ENCODE peak calls at places on chromosome 7, in four cellular contexts. X is HCT116, L is H1, F is HepG2. Y is an unnamed sample.

GRCh38 chr7:70645876-70646336 is 486.0 kb upstream of the GALNT17 start:
- DNase-seq in X (no peak), L (no peak), F (no peak), Y (no peak)

GRCh38 chr7:128114806-128115205 is 83.6 kb upstream of the LRRC4 start:
- DNase-seq in X (no peak), L (no peak), F (no peak), Y (no peak)

GRCh38 chr7:111729483-111729882 is 167.2 kb upstream of the IMMP2L start:
- DNase-seq in X (no peak), L (no peak), F (no peak), Y (no peak)

GRCh38 chr7:134819401-134819800 is 40.0 kb downstream of the CALD1 start:
- DNase-seq in X (no peak), L (no peak), F (no peak), Y (no peak)

GRCh38 chr7:20185988-20186387 is 31.2 kb downstream of the MACC1 start:
- DNase-seq in X (no peak), L (no peak), F (no peak), Y (no peak)

GRCh38 chr7:38306136-38306535 is 32.7 kb upstream of the TARP start:
- DNase-seq in X (no peak), L (no peak), F (no peak), Y (no peak)

GRCh38 chr7:133290041-133290440 is 37.2 kb downstream of the EXOC4 start:
- DNase-seq in X (no peak), L (no peak), F (no peak), Y (no peak)

GRCh38 chr7:131106681-131107342 is 220.9 kb upstream of the MKLN1 start:
- DNase-seq in X (no peak), L (no peak), F (no peak), Y (peak; percentile 72)

GRCh38 chr7:28298870-28299484 is 113.3 kb upstream of the CREB5 start:
- DNase-seq in X (peak; percentile 48), L (peak; percentile 29), F (peak; percentile 29), Y (peak; percentile 15)

GRCh38 chr7:138345567-138345966 is 114.5 kb upstream of the TRIM24 start:
- DNase-seq in X (no peak), L (no peak), F (no peak), Y (no peak)

GRCh38 chr7:12705878-12706277 is 18.4 kb downstream of the ARL4A start:
- DNase-seq in X (no peak), L (no peak), F (no peak), Y (no peak)

GRCh38 chr7:83936056-83936703 is 258.4 kb downstream of the SEMA3A start:
- DNase-seq in X (peak; percentile 69), L (peak; percentile 47), F (peak; percentile 48), Y (peak; percentile 31)

GRCh38 chr7:3579638-3580219 is 278.7 kb downstream of the SDK1 start:
- DNase-seq in X (no peak), L (no peak), F (no peak), Y (no peak)

GRCh38 chr7:115649429-115649828 is 381.1 kb downstream of the TFEC start:
- DNase-seq in X (no peak), L (no peak), F (no peak), Y (no peak)

GRCh38 chr7:36278767-36279171 is 110.9 kb upstream of the ANLN start:
- DNase-seq in X (no peak), L (no peak), F (no peak), Y (no peak)

GRCh38 chr7:76356823-76357222 is 2.0 kb downstream of the YWHAG start:
- DNase-seq in X (no peak), L (no peak), F (no peak), Y (no peak)

GRCh38 chr7:69429817-69430501 is 168.3 kb upstream of the AUTS2 start:
- DNase-seq in X (no peak), L (no peak), F (no peak), Y (no peak)

GRCh38 chr7:151403764-151404163 is 6.1 kb downstream of the WDR86 start:
- DNase-seq in X (peak; percentile 24), L (no peak), F (no peak), Y (no peak)

GRCh38 chr7:135618510-135618909 is 43.8 kb upstream of the STMP1 start:
- DNase-seq in X (no peak), L (no peak), F (no peak), Y (no peak)

GRCh38 chr7:104487642-104488041 is 159.2 kb downstream of the LHFPL3 start:
- DNase-seq in X (no peak), L (no peak), F (no peak), Y (no peak)

GRCh38 chr7:167087-167855 is 25.1 kb upstream of the FAM20C start:
- DNase-seq in X (no peak), L (no peak), F (no peak), Y (no peak)

GRCh38 chr7:41147651-41148360 is 555.1 kb downstream of the INHBA start:
- DNase-seq in X (no peak), L (no peak), F (no peak), Y (no peak)
- TF ChIP-seq FOSL1 in X (no peak), L (no peak), F (no peak), Y (no peak)

GRCh38 chr7:143305423-143306070 is 10.4 kb upstream of the CLCN1 start:
- DNase-seq in X (peak; percentile 44), L (no peak), F (peak; percentile 44), Y (peak; percentile 76)
- TF ChIP-seq FOSL1 in X (no peak), L (no peak), F (no peak), Y (no peak)

DNA sequence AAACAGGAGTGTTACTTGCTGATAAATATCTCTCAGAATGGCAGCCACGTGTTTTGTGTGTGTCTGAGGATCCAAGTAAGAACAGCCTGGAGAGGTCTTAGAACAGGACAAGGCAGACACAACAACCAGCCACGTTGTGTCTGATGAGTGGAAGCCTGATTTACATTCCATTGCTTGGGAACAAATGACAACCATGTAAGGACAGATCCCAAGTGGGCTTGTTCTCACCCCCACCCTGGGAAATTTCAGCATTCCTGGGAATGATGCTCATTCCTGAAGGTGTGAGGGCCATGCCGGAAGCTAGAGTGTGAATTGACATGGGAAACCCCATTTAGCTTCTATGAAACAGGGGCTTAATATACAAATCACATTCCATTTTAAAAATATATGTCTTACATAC is 35.9 kb downstream of the IL6 start:
- DNase-seq in X (no peak), L (no peak), F (no peak), Y (no peak)
- TF ChIP-seq FOSL1 in X (no peak), L (no peak), F (no peak), Y (no peak)

GRCh38 chr7:140899883-140900282 is 24.8 kb downstream of the BRAF start:
- DNase-seq in X (no peak), L (no peak), F (peak; percentile 5), Y (peak; percentile 33)

GRCh38 chr7:140901946-140902304 is 22.8 kb downstream of the BRAF start:
- DNase-seq in X (no peak), L (no peak), F (no peak), Y (no peak)

GRCh38 chr7:140896996-140897395 is 27.7 kb downstream of the BRAF start:
- DNase-seq in X (no peak), L (no peak), F (no peak), Y (no peak)

GRCh38 chr7:140902305-140902953 is 22.3 kb downstream of the BRAF start:
- DNase-seq in X (no peak), L (no peak), F (no peak), Y (no peak)

DNA sequence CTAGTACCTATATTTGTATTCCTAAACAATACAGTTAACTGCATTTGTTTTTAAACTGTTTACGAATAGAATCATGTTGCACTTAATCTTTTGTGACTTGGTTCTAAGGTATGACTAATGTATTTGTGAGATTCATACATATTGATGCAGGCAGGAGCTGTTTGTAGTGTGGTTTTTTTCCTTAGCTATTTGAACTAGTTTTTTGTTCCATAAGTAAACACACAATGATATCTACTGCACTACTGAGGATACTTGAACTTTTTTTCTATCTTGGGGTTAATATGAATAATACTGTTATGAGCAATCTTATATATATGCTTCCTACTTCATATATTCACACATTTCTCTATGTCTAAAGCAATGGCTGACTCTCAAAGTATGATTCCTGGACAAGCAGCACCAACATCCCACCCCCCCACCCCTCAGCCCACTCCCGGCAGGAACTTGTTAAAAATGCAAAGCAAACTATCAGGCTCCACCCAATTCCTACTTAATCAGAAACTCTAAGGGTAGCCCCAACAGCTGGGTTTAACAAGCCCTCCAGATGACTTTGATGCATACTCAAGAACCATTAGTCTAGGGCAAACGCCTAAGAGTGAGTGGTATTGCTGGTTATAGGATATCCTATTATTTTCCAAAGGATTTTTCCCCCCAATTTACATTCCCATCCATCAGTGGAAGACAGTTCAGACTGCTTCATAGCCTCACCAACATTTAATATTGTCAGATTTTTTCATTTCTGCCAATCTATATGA is 25.8 kb downstream of the BRAF start:
- DNase-seq in X (no peak), L (no peak), F (no peak), Y (no peak)
- TF ChIP-seq FOSL1 in X (no peak), L (no peak), F (no peak), Y (no peak)

Y was measured in K562.